ENCODE peak calls at places on chromosomes 7 and 10, in five cellular contexts. U is A549, V is prostate gland, D is cardiac muscle cell, K is adipocyte. W is an unnamed sample.

GRCh38 chr7:79290841-79291497 is 162.5 kb downstream of the MAGI2 start:
- DNase-seq in U (no peak), V (no peak), D (peak), K (peak), W (no peak)

GRCh38 chr10:29257106-29257783 is 31.6 kb upstream of the LYZL1 start:
- DNase-seq in U (no peak), V (peak), D (peak), K (peak), W (no peak)

GRCh38 chr10:98067165-98067564 is 36.7 kb upstream of the CRTAC1 start:
- DNase-seq in U (no peak), V (no peak), D (no peak), K (no peak), W (no peak)

GRCh38 chr7:27774717-27775328 is 34.9 kb downstream of the TAX1BP1 start:
- DNase-seq in U (no peak), V (no peak), D (peak), K (peak), W (no peak)

GRCh38 chr10:112915590-112916572 is 34.2 kb upstream of the TCF7L2 start:
- DNase-seq in U (peak), V (no peak), D (no peak), K (peak), W (no peak)

GRCh38 chr7:141356096-141356495 is 195.1 kb upstream of the AGK start:
- DNase-seq in U (no peak), V (no peak), D (peak), K (no peak), W (no peak)

GRCh38 chr10:89118091-89118490 is 89.0 kb downstream of the CH25H start:
- DNase-seq in U (no peak), V (no peak), D (peak), K (no peak), W (no peak)

GRCh38 chr7:1249731-1250130 is 17.1 kb downstream of the UNCX start:
- DNase-seq in U (no peak), V (no peak), D (peak), K (no peak), W (no peak)

GRCh38 chr7:69883399-69883821 is 285.1 kb downstream of the AUTS2 start:
- DNase-seq in U (no peak), V (no peak), D (no peak), K (no peak), W (no peak)

DNA sequence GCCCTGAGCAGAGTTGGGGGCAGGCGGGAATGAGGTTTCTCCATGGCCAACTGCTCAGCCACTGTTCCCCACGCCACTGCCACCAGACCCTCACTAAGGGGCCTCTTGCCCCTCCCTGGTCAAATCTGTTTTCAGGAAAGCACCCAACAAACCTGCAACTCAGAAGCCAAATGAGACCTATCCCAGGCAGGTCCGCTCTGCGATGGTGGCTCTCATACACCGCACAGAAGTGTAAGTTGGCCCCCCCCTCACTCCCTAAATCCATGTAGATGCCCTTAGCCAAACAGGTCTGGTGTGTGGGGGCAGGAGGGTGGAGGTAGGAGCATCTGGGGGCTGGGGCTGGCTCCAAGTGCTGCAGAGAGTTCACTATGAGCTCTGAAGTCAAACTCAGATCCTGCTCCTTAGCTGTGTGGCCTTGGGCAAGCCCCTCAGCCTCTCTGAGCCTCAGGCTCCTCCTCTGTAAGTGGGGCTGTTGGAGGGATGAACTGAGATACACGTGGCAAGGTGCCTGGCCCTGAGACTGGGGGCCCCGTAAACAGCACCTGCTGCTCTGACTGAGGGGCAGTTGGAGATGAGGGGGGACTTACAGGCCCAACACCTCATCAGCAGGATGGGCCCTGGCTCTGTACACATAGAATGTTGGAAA is 1.1 kb downstream of the MMRN2 start:
- DNase-seq in U (no peak), V (no peak), D (no peak), K (no peak), W (no peak)
- H3K4me3 ChIP-seq in U (no peak), V (peak), D (no peak), K (no peak), W (no peak)

DNA sequence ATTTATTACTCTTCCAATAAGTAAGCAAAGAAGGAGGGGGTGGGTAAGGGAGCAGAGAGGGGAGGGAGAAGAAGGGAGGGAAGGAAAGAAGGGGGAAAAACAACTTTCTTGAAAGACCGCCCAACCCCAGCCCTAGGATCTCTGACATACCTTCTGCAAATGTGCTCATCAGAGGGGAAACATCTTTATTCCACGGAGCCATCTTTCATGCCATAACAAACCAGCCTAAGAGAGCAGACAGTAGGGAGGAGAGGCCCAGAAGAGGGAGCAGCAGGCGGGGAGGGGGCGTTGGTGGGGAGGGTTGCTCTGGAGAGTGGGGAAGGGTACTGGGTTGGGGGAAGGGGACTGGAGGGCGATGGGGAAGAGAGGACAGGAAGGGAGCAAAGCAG is 48.3 kb upstream of the COMTD1 start:
- DNase-seq in U (no peak), V (no peak), D (no peak), K (no peak), W (no peak)
- H3K4me3 ChIP-seq in U (no peak), V (no peak), D (no peak), K (no peak), W (no peak)

DNA sequence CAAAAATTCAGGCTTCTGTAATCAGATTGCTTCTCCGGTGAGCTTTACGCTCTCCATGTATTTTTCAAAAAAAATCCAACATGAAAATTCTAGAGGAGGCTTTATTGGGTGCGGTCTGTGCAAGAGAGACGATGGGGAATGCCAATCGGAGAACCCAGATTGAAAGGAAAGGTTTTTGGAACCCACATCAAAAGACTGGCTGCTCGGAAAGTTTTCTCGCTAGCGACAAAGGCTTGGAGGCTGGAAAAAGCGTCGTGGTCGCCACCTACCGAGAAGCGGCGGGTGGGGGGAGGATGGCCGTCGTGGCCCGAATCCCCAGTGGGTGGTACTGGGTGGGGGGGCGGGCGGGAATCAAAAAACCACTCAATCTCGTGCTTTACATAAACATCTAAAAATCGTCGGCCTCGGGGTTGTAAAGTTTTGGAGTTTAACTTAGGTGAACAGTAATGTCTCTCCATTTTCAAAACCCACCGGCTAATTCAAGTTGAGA is 1.1 kb upstream of the GTF2I start:
- DNase-seq in U (peak), V (peak), D (peak), K (peak), W (no peak)
- H3K4me3 ChIP-seq in U (peak), V (peak), D (peak), K (peak), W (peak)

DNA sequence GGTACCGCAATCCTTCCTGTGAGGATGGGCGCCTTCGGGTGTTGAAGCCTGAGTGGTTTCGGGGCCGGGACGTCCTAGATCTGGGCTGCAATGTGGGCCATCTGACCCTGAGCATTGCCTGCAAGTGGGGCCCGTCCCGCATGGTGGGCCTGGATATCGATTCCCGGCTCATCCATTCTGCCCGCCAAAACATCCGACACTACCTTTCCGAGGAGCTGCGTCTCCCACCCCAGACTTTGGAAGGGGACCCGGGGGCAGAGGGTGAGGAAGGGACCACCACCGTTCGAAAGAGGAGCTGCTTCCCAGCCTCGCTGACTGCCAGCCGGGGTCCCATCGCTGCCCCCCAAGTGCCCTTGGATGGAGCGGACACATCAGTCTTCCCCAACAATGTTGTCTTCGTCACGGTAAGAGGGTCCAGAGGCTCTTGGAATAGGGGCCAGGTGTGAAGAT is 1.7 kb downstream of the MEPCE start:
- DNase-seq in U (no peak), V (no peak), D (no peak), K (no peak), W (no peak)
- H3K4me3 ChIP-seq in U (no peak), V (no peak), D (no peak), K (peak), W (peak)

GRCh38 chr7:105000927-105001336 is 13.1 kb upstream of the KMT2E start:
- DNase-seq in U (no peak), V (no peak), D (no peak), K (no peak), W (no peak)

GRCh38 chr7:105003875-105004510 is 10.0 kb upstream of the KMT2E start:
- DNase-seq in U (no peak), V (no peak), D (no peak), K (peak), W (no peak)

GRCh38 chr7:105001652-105002184 is 12.3 kb upstream of the KMT2E start:
- DNase-seq in U (no peak), V (no peak), D (no peak), K (no peak), W (no peak)

GRCh38 chr7:105000190-105000589 is 13.8 kb upstream of the KMT2E start:
- DNase-seq in U (no peak), V (no peak), D (no peak), K (no peak), W (no peak)

DNA sequence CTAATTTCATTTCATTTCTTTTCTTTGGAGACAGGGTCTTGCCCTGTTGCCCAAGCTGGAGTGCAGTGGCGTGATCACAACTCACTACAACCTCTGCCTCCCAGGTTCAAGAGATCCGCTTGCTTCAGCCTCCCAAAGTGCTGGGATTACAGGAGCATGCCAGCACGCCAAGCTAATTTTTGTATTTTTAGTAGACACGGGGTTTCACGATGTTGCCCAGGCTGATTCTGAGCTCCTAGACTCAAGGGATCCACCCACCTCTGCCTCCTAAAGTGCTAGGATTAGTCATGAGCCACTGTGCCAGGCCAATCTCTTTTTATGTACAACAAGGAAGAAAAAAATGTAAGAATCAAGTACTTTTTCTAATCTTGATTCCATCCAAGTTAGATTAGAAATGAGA is 10.7 kb upstream of the KMT2E start:
- DNase-seq in U (no peak), V (no peak), D (peak), K (peak), W (no peak)
- H3K4me3 ChIP-seq in U (no peak), V (no peak), D (no peak), K (peak), W (no peak)

GRCh38 chr10:114239117-114239993 is at the start of gene VWA2:
- DNase-seq in U (peak), V (peak), D (no peak), K (no peak), W (peak)
- H3K4me3 ChIP-seq in U (peak), V (peak), D (peak), K (peak), W (peak)

GRCh38 chr10:43665054-43665453 is 16.4 kb upstream of the ZNF32 start:
- DNase-seq in U (no peak), V (no peak), D (no peak), K (peak), W (no peak)

GRCh38 chr10:43666551-43666950 is 17.9 kb upstream of the ZNF32 start:
- DNase-seq in U (no peak), V (no peak), D (no peak), K (no peak), W (no peak)

GRCh38 chr10:43671659-43672555 is 23.2 kb upstream of the ZNF32 start:
- DNase-seq in U (peak), V (peak), D (peak), K (peak), W (peak)

GRCh38 chr10:43667736-43668371 is 19.2 kb upstream of the ZNF32 start:
- DNase-seq in U (no peak), V (no peak), D (no peak), K (no peak), W (no peak)

DNA sequence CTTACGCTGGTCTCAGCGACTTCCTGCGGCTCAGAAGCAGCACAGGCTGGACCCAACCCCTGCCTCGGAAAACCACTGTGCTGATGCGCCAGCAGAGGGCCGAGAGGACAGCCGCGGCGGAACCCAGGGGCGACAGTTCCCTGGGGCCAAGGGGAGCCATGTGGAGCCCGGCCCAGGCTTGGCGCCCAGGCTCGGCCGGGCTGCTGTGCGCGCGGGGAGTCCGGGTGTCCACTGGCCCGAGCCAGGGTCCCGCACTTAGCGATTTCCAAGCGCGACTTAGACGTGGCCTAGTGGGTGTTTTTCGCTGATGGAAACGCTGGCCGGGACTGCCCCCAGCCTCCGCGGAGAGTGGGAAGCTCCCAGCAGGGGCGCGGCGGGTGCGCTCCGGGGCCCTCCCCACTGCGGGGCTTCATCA is 18.6 kb upstream of the ZNF32 start:
- DNase-seq in U (peak), V (no peak), D (peak), K (no peak), W (no peak)
- H3K4me3 ChIP-seq in U (no peak), V (no peak), D (no peak), K (peak), W (no peak)

GRCh38 chr10:62243647-62243997 is 25.0 kb downstream of the RTKN2 start:
- DNase-seq in U (no peak), V (no peak), D (no peak), K (no peak), W (no peak)
- H3K4me3 ChIP-seq in U (peak), V (no peak), D (no peak), K (peak), W (no peak)

GRCh38 chr10:3887404-3887803 is 102.4 kb upstream of the KLF6 start:
- DNase-seq in U (no peak), V (no peak), D (no peak), K (no peak), W (no peak)
- H3K4me3 ChIP-seq in U (peak), V (no peak), D (no peak), K (peak), W (no peak)

GRCh38 chr7:99408347-99409191 is at the start of the genes BUD31 and PDAP1:
- DNase-seq in U (peak), V (peak), D (peak), K (peak), W (peak)

GRCh38 chr7:99407849-99408346 is 499 bp downstream of the PDAP1 start:
- DNase-seq in U (peak), V (no peak), D (peak), K (peak), W (peak)

GRCh38 chr7:99409192-99409572 is 413 bp downstream of the BUD31 start:
- DNase-seq in U (no peak), V (no peak), D (no peak), K (peak), W (no peak)

GRCh38 chr7:99409814-99410213 is 1.0 kb downstream of the BUD31 start:
- DNase-seq in U (no peak), V (no peak), D (no peak), K (peak), W (no peak)

GRCh38 chr7:99410635-99411034 is 1.9 kb downstream of the BUD31 start:
- DNase-seq in U (no peak), V (no peak), D (no peak), K (no peak), W (no peak)
- H3K4me3 ChIP-seq in U (no peak), V (no peak), D (no peak), K (peak), W (no peak)